ENCODE peak calls at places on chromosome 4, in ten cellular contexts. S is A172, Y is aorta, D is GM04504, I is anterior cingulate cortex, U is DMS79 treated with DMSO at 0.1 percent for 48 hours, V is neural crest cell, P is Ammon's horn, L is activated T-helper 1 cell treated with Interleukin-2 at 50 U/mL for 16 hours, G is colonic mucosa. T is an unnamed sample.

GRCh38 chr4:113540859-113541258 is 220.7 kb downstream of the CAMK2D start:
- DNase-seq in I (no peak), Y (no peak), D (no peak), P (no peak), G (peak), U (no peak), V (no peak), S (no peak), L (no peak), T (peak)

GRCh38 chr4:109009909-109010308 is 247.1 kb upstream of the ETNPPL start:
- DNase-seq in U (no peak), L (no peak), V (no peak), G (no peak), P (no peak), D (peak), S (no peak), I (no peak), Y (no peak), T (peak)

GRCh38 chr4:52957220-52957686 is 95.1 kb downstream of the RASL11B start:
- DNase-seq in S (no peak), L (no peak), Y (no peak), D (peak), V (no peak), P (no peak), G (peak), I (no peak), U (peak), T (peak)

GRCh38 chr4:15891312-15891711 is 47.2 kb downstream of the FGFBP1 start:
- DNase-seq in P (no peak), I (no peak), S (no peak), L (no peak), G (no peak), Y (no peak), U (no peak), D (no peak), V (no peak), T (no peak)

GRCh38 chr4:173014113-173014558 is 154.5 kb upstream of the GALNT7 start:
- DNase-seq in V (peak), I (no peak), P (peak), L (no peak), Y (peak), D (no peak), U (no peak), G (no peak), S (peak), T (peak)

GRCh38 chr4:124946696-124947095 is 234.2 kb upstream of the ANKRD50 start:
- DNase-seq in U (no peak), L (no peak), I (no peak), Y (no peak), S (peak), V (no peak), G (no peak), P (no peak), D (no peak), T (no peak)

GRCh38 chr4:148061795-148062194 is 329.9 kb downstream of the ARHGAP10 start:
- DNase-seq in D (no peak), I (no peak), P (no peak), Y (no peak), U (no peak), G (peak), V (no peak), L (no peak), S (no peak), T (no peak)

GRCh38 chr4:110087116-110087708 is 111.2 kb downstream of the ELOVL6 start:
- DNase-seq in L (no peak), S (peak), P (peak), G (no peak), I (no peak), D (peak), U (peak), Y (no peak), V (no peak), T (peak)

GRCh38 chr4:94887027-94887426 is 129.3 kb downstream of the BMPR1B start:
- DNase-seq in G (no peak), U (no peak), L (no peak), Y (no peak), D (no peak), V (no peak), I (no peak), P (no peak), S (no peak), T (no peak)

GRCh38 chr4:26426892-26427291 is 63.4 kb downstream of the CCKAR start:
- DNase-seq in Y (no peak), U (no peak), G (no peak), S (no peak), V (no peak), P (no peak), I (no peak), D (no peak), L (no peak), T (no peak)

GRCh38 chr4:151434183-151434860 is 25.3 kb downstream of the FHIP1A start:
- DNase-seq in G (no peak), P (no peak), V (no peak), L (no peak), D (peak), S (peak), Y (no peak), I (no peak), U (no peak), T (peak)

T was measured in fibroblast of mammary gland.